ENCODE peak calls at places on chromosomes 13 and 19, in nine cellular contexts. N, T, Z, S, H, X, O, I and D are unnamed samples.
A peak's percentile ranks its signal among the peaks of the same experiment; 100 is the strongest.

GRCh38 chr13:100210966-100211710 is 122.2 kb downstream of the PCCA start:
- DNase-seq in X (no peak), Z (no peak), O (no peak), T (no peak), N (no peak), S (no peak), I (peak; percentile 80), H (no peak), D (no peak)

GRCh38 chr13:30307194-30307965 is at the start of gene KATNAL1:
- DNase-seq in T (peak; percentile 77), H (peak; percentile 65), S (peak; percentile 80), N (peak; percentile 84), X (peak; percentile 90), Z (peak; percentile 57), O (peak; percentile 78), I (peak; percentile 66), D (no peak)

GRCh38 chr19:29793116-29793727 is 18.6 kb upstream of the CCNE1 start:
- DNase-seq in T (no peak), H (no peak), Z (no peak), X (peak; percentile 30), S (no peak), I (no peak), N (no peak), O (no peak), D (no peak)

GRCh38 chr13:102597029-102598015 is 536 bp downstream of the TPP2 start:
- DNase-seq in I (peak; percentile 60), X (peak; percentile 65), S (no peak), T (peak; percentile 28), H (no peak), N (peak; percentile 50), Z (peak; percentile 17), O (no peak), D (no peak)

GRCh38 chr19:52993342-52994178 is 20.2 kb upstream of the ERVV-1 start:
- DNase-seq in I (peak; percentile 72), N (peak; percentile 90), H (peak; percentile 77), T (peak; percentile 80), S (peak; percentile 81), Z (no peak), O (peak; percentile 84), X (peak; percentile 91), D (peak; percentile 6)

GRCh38 chr19:53140351-53140750 is 7.6 kb upstream of the ZNF415 start:
- DNase-seq in I (no peak), X (no peak), Z (no peak), T (no peak), S (no peak), O (no peak), N (no peak), H (no peak), D (no peak)

GRCh38 chr13:36395280-36395679 is 37.0 kb upstream of the CCNA1 start:
- DNase-seq in N (no peak), T (no peak), X (no peak), H (no peak), O (no peak), I (peak; percentile 68), S (no peak), Z (peak; percentile 35), D (peak; percentile 20)

GRCh38 chr19:33377586-33378475 is 4.3 kb downstream of the CEBPG start:
- DNase-seq in O (no peak), S (no peak), I (peak; percentile 15), Z (no peak), N (no peak), X (peak; percentile 35), T (no peak), H (no peak), D (no peak)

GRCh38 chr19:34269968-34270621 is 15.7 kb downstream of the GARRE1 start:
- DNase-seq in T (peak; percentile 64), N (peak; percentile 5), S (peak; percentile 55), H (no peak), X (peak; percentile 73), I (peak; percentile 83), Z (peak; percentile 79), O (peak; percentile 90), D (peak; percentile 35)

GRCh38 chr19:44875666-44876418 is 15.2 kb upstream of the TOMM40 start:
- DNase-seq in T (no peak), Z (no peak), I (peak; percentile 70), O (no peak), H (no peak), N (no peak), X (no peak), S (no peak), D (no peak)

GRCh38 chr13:106083620-106084350 is 451.7 kb downstream of the EFNB2 start:
- DNase-seq in T (no peak), I (peak; percentile 47), S (peak; percentile 47), N (no peak), X (peak; percentile 75), O (no peak), Z (peak; percentile 84), H (no peak), D (no peak)

GRCh38 chr13:98672947-98673545 is 79.4 kb downstream of the SLC15A1 start:
- DNase-seq in N (peak; percentile 57), I (peak; percentile 61), Z (peak; percentile 73), X (peak; percentile 87), H (peak; percentile 59), S (peak; percentile 80), O (peak; percentile 59), T (peak; percentile 78), D (no peak)

GRCh38 chr19:40035996-40036395 is 20.0 kb downstream of the ZNF780B start:
- DNase-seq in Z (no peak), X (no peak), T (no peak), O (no peak), I (peak; percentile 9), N (no peak), H (no peak), S (no peak), D (no peak)

GRCh38 chr13:106052200-106052767 is 483.2 kb downstream of the EFNB2 start:
- DNase-seq in H (no peak), Z (no peak), T (no peak), O (no peak), N (no peak), S (no peak), X (no peak), I (peak; percentile 19), D (no peak)

GRCh38 chr13:97434417-97435296 is 688 bp downstream of the RAP2A start:
- DNase-seq in Z (peak; percentile 56), X (peak; percentile 75), N (peak; percentile 68), I (peak; percentile 41), S (peak; percentile 44), T (peak; percentile 53), H (peak; percentile 55), O (peak; percentile 51), D (no peak)

GRCh38 chr13:36919833-36920611 is at the start of gene SMAD9:
- DNase-seq in O (no peak), S (peak; percentile 53), Z (peak; percentile 73), X (peak; percentile 85), H (peak; percentile 61), T (peak; percentile 67), I (peak; percentile 69), N (peak; percentile 76), D (no peak)

GRCh38 chr13:20702530-20702929 is 969 bp upstream of the IL17D start:
- DNase-seq in I (no peak), N (no peak), S (no peak), Z (no peak), H (no peak), O (no peak), T (no peak), X (no peak), D (no peak)

GRCh38 chr19:4795400-4795799 is 3.9 kb downstream of the FEM1A start:
- DNase-seq in N (no peak), O (no peak), I (peak; percentile 50), S (no peak), T (peak; percentile 81), Z (peak; percentile 53), H (no peak), X (no peak), D (no peak)

GRCh38 chr19:10695401-10696398 is 5.5 kb upstream of the QTRT1 start:
- DNase-seq in O (peak; percentile 86), I (peak; percentile 88), X (peak; percentile 99), Z (peak; percentile 95), H (peak; percentile 88), N (peak; percentile 97), S (peak; percentile 98), T (peak; percentile 97), D (peak; percentile 69)
- TF ChIP-seq CTCF in O (no peak), I (no peak), X (no peak), Z (no peak), H (no peak), N (no peak), S (no peak), T (no peak), D (no peak)

GRCh38 chr13:110323172-110323851 is 16.2 kb downstream of the COL4A2 start:
- DNase-seq in X (peak; percentile 71), S (peak; percentile 40), I (peak; percentile 96), N (no peak), T (no peak), O (no peak), Z (no peak), H (no peak), D (peak; percentile 65)
- TF ChIP-seq CTCF in X (peak; percentile 68), S (peak; percentile 60), I (peak; percentile 4), N (no peak), T (no peak), O (no peak), Z (no peak), H (no peak), D (peak; percentile 21)

DNA sequence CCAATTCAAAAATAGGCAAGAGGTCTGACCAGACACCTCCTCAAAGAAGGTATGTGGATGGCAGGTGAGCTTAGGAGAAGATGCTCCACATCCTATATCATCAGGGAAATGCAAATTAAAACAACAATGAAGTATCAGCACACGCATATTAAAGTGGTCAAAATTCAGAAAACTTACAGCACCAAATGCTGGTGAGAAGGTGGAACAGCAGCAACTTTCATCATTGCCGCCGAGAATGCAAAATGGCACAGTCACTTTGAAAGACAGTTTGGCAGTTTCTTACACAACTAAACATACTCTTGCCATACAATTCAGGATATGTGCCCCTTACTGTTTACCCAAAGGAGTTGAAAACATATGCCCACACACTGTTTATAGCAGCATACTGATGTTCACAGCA is 22.4 kb downstream of the OR10H4 start:
- DNase-seq in S (no peak), Z (peak; percentile 11), T (no peak), I (no peak), H (no peak), N (no peak), X (no peak), O (no peak), D (no peak)
- TF ChIP-seq CTCF in S (no peak), Z (no peak), T (no peak), I (no peak), H (no peak), N (no peak), X (no peak), O (no peak), D (no peak)

GRCh38 chr19:7395360-7395781 is 46.6 kb downstream of the ARHGEF18 start:
- DNase-seq in T (no peak), N (peak; percentile 20), I (no peak), Z (no peak), O (no peak), S (no peak), X (peak; percentile 55), H (no peak), D (no peak)

GRCh38 chr19:7395793-7396192 is 47.1 kb downstream of the ARHGEF18 start:
- DNase-seq in O (no peak), X (no peak), Z (no peak), H (no peak), I (no peak), N (no peak), S (no peak), T (no peak), D (no peak)

GRCh38 chr19:7393934-7394508 is 45.3 kb downstream of the ARHGEF18 start:
- DNase-seq in S (no peak), T (no peak), I (no peak), O (no peak), N (no peak), X (no peak), Z (no peak), H (no peak), D (no peak)

GRCh38 chr19:7393459-7393858 is 44.7 kb downstream of the ARHGEF18 start:
- DNase-seq in Z (no peak), T (no peak), H (no peak), I (no peak), N (no peak), O (no peak), S (no peak), X (no peak), D (no peak)

GRCh38 chr19:7394728-7395359 is 46.1 kb downstream of the ARHGEF18 start:
- DNase-seq in N (peak; percentile 94), Z (peak; percentile 92), S (peak; percentile 89), T (peak; percentile 90), O (peak; percentile 85), H (peak; percentile 93), I (peak; percentile 82), X (peak; percentile 97), D (peak; percentile 47)
- TF ChIP-seq CTCF in N (no peak), Z (no peak), S (no peak), T (no peak), O (no peak), H (no peak), I (no peak), X (no peak), D (peak; percentile 21)